ENCODE peak calls at places on chromosomes 12 and 14, in ten cellular contexts. R, X, H, O, F, G, B, J, L and I are unnamed samples.

GRCh38 chr12:62581288-62582064 is 114.8 kb downstream of the MON2 start:
- DNase-seq in L (peak), J (no peak), B (no peak), G (no peak), X (no peak), F (peak), H (peak), O (peak), R (peak), I (peak)

GRCh38 chr14:105528859-105529505 is 2.6 kb downstream of the TMEM121 start:
- DNase-seq in J (no peak), R (no peak), G (no peak), F (no peak), H (no peak), L (peak), X (no peak), O (no peak), B (no peak), I (no peak)

GRCh38 chr14:65791551-65791981 is 379.0 kb downstream of the FUT8 start:
- DNase-seq in B (no peak), O (no peak), G (peak), H (no peak), X (no peak), L (peak), F (no peak), R (no peak), J (no peak), I (peak)

GRCh38 chr14:80212025-80212402 is 710 bp upstream of the DIO2 start:
- DNase-seq in L (peak), G (no peak), J (no peak), X (peak), B (no peak), R (peak), H (no peak), F (no peak), O (no peak), I (peak)

GRCh38 chr14:52792097-52792415 is 649 bp upstream of the GNPNAT1 start:
- DNase-seq in L (no peak), O (no peak), F (no peak), X (no peak), J (no peak), B (no peak), R (no peak), H (no peak), G (no peak), I (no peak)

GRCh38 chr12:52975820-52976573 is 27.1 kb downstream of the KRT18 start:
- DNase-seq in B (peak), X (no peak), L (no peak), R (peak), F (no peak), O (no peak), H (no peak), J (no peak), G (no peak), I (peak)

GRCh38 chr12:51895378-51896135 is 7.7 kb downstream of the ANKRD33 start:
- DNase-seq in R (no peak), L (no peak), O (peak), X (no peak), F (no peak), G (no peak), H (no peak), B (no peak), J (no peak), I (no peak)

GRCh38 chr14:63650336-63650952 is 8.8 kb upstream of the WDR89 start:
- DNase-seq in B (no peak), X (no peak), F (no peak), J (no peak), L (no peak), G (peak), R (peak), H (no peak), O (no peak), I (no peak)

GRCh38 chr12:109563291-109564284 is 9.7 kb downstream of the MMAB start:
- DNase-seq in X (no peak), R (no peak), H (no peak), F (peak), G (no peak), B (no peak), J (no peak), L (no peak), O (peak), I (peak)

GRCh38 chr12:19437996-19438395 is 1.3 kb upstream of the AEBP2 start:
- DNase-seq in H (no peak), G (no peak), X (no peak), R (no peak), O (no peak), B (no peak), L (no peak), F (no peak), J (no peak), I (no peak)

GRCh38 chr14:97946291-97946690 is 1149.1 kb downstream of the VRK1 start:
- DNase-seq in L (no peak), B (no peak), J (no peak), X (no peak), O (no peak), F (no peak), G (no peak), R (no peak), H (no peak), I (no peak)

GRCh38 chr14:40074169-40074568 is 641.9 kb upstream of the FBXO33 start:
- DNase-seq in X (no peak), R (no peak), G (no peak), B (no peak), F (no peak), H (no peak), J (no peak), L (no peak), O (peak), I (no peak)

GRCh38 chr14:99378782-99379214 is 101.9 kb downstream of the SETD3 start:
- DNase-seq in J (no peak), F (no peak), H (no peak), X (no peak), G (no peak), O (no peak), L (no peak), B (no peak), R (peak), I (peak)

GRCh38 chr14:100574642-100575031 is 12.6 kb downstream of the BEGAIN start:
- DNase-seq in F (no peak), H (no peak), L (no peak), R (no peak), B (no peak), G (no peak), X (no peak), O (no peak), J (no peak), I (no peak)

GRCh38 chr14:94584591-94585280 is 3.5 kb downstream of the SERPINA5 start:
- DNase-seq in R (no peak), H (no peak), G (no peak), J (no peak), L (no peak), X (no peak), O (no peak), F (no peak), B (no peak), I (peak)

GRCh38 chr12:9378430-9378835 is 170.2 kb upstream of the PZP start:
- DNase-seq in B (no peak), H (no peak), L (no peak), X (no peak), F (no peak), G (no peak), O (no peak), R (peak), J (no peak), I (no peak)

GRCh38 chr12:59020541-59020940 is 100.2 kb upstream of the LRIG3 start:
- DNase-seq in O (no peak), F (no peak), G (no peak), L (no peak), J (no peak), H (no peak), B (no peak), X (no peak), R (no peak), I (no peak)

GRCh38 chr12:63353559-63353958 is 202.6 kb upstream of the AVPR1A start:
- DNase-seq in F (no peak), X (no peak), B (no peak), H (no peak), G (no peak), R (no peak), O (no peak), J (no peak), L (no peak), I (no peak)

GRCh38 chr12:52210186-52210924 is 18.5 kb upstream of the KRT80 start:
- DNase-seq in J (peak), L (no peak), X (no peak), R (peak), B (no peak), G (no peak), H (no peak), O (peak), F (no peak), I (peak)

GRCh38 chr12:49538740-49539403 is at the start of gene KCNH3:
- DNase-seq in G (peak), R (peak), F (peak), B (peak), H (peak), X (no peak), J (peak), L (peak), O (peak), I (peak)

GRCh38 chr14:100832311-100832960 is 6.5 kb downstream of the MEG3 start:
- DNase-seq in O (peak), H (no peak), X (no peak), L (no peak), F (no peak), G (no peak), J (no peak), B (no peak), R (no peak), I (no peak)

GRCh38 chr12:118880745-118881144 is 100.6 kb upstream of the SRRM4 start:
- DNase-seq in H (no peak), R (no peak), F (no peak), G (no peak), B (no peak), J (no peak), X (no peak), O (no peak), L (no peak), I (no peak)

GRCh38 chr12:32399373-32400113 is at the start of gene FGD4:
- DNase-seq in G (peak), X (no peak), B (peak), R (peak), L (peak), H (no peak), O (peak), F (peak), J (peak), I (peak)

GRCh38 chr12:118044075-118044474 is 16.9 kb downstream of the WSB2 start:
- DNase-seq in L (no peak), B (no peak), F (no peak), R (no peak), O (no peak), H (no peak), J (no peak), X (no peak), G (no peak), I (no peak)

DNA sequence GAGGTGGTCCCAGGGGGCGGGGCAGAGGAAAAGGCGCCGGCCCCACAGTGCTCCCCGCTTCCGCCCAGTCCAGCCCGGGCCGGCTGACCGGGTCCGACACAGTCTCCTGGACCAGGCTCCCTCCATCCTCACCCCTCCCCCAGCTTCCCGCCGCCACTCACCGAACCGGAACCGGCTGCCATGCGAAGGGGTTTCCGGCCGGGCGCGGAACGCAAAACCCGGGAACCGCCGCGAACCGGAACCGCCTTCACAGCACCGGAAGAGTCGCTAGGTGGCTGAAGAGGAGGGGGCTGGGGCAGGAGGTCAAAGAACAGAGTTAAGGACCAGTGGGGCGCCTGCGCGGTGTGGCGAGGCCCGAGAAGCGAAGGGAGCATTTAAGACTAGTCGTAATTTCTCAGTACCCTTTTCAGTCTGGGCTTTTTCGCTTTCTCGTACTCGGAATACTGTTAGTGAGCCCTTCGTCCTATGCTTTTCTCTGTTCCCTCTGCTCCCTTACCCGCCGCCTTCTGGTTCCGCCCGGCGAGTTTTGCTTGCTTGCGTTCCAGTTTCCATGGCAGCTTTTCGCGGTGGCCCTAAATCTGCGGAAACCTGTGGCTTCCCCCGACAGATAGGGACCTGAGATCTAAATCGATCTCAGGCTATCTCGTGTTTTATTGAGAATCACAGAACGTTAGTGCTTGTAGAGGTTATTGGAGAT is at the start of gene SENP1:
- DNase-seq in J (peak), L (peak), G (peak), B (peak), F (peak), H (peak), O (peak), R (peak), X (peak), I (peak)
- TF ChIP-seq CTCF in J (no peak), L (no peak), G (peak), B (no peak), F (peak), H (peak), O (peak), R (peak), X (peak), I (peak)

DNA sequence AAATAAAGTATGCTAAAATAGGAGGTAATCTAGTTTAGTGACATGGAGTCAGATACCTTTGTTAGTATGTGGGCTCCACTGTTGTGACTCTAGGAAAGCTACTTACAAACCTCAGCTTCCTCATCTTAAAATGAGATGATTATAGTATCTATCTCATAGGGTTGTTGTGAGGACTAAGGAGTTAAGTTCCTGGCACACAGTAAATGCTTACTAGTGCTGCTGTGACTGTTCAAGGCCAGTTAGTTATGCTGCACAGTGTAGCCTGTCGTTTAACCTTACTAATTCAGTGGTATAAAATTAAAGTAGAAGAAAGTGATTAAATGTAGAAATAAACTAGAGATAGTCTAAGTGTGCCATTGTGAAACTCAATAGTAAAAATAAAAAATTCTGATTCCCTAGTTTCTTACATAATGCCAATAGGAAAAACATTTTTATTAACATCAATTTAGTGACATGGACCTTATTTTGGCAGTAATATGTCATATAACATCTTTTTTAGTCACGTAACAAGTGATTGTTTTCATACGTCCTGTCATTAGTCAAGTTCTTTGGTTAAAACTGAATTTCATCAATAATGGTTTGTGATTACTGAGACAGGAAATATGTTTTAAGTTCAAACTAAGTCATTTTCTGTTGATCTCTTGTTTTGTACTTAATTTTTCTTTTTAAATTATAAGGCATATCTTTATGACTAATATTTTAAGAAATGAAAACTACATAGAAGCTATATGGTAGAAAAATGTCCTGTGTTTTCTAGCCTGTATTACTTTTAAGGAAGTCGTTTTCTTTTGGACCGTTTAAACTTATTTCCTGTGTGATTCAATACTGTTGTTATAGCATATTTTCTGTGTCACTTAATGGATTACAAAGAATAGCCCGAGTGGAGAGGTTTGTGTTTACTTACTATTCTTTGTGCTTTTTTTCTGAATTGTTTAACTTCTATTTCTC is 74.0 kb downstream of the PCNX1 start:
- DNase-seq in R (no peak), O (no peak), X (no peak), J (no peak), B (no peak), G (no peak), H (no peak), L (no peak), F (no peak), I (peak)
- TF ChIP-seq CTCF in R (no peak), O (no peak), X (no peak), J (no peak), B (no peak), G (no peak), H (no peak), L (no peak), F (no peak), I (no peak)

GRCh38 chr12:2240984-2241383 is 188.2 kb downstream of the CACNA1C start:
- DNase-seq in O (no peak), R (no peak), H (no peak), G (no peak), L (no peak), F (no peak), B (no peak), X (no peak), J (no peak), I (no peak)

GRCh38 chr12:2242816-2243215 is 190.0 kb downstream of the CACNA1C start:
- DNase-seq in L (no peak), X (no peak), H (no peak), J (no peak), B (no peak), R (no peak), F (no peak), O (no peak), G (no peak), I (no peak)

GRCh38 chr12:2242206-2242605 is 189.4 kb downstream of the CACNA1C start:
- DNase-seq in X (no peak), B (no peak), H (no peak), L (no peak), R (no peak), G (no peak), O (no peak), F (no peak), J (no peak), I (no peak)

GRCh38 chr12:2244013-2244861 is 191.4 kb downstream of the CACNA1C start:
- DNase-seq in G (no peak), B (no peak), H (no peak), X (peak), O (no peak), F (no peak), L (no peak), R (peak), J (no peak), I (peak)

GRCh38 chr12:2243275-2243674 is 190.5 kb downstream of the CACNA1C start:
- DNase-seq in J (no peak), X (no peak), B (no peak), O (no peak), G (no peak), L (no peak), H (no peak), R (no peak), F (no peak), I (no peak)
- TF ChIP-seq CTCF in J (no peak), X (no peak), B (no peak), O (no peak), G (no peak), L (no peak), H (no peak), R (no peak), F (no peak), I (no peak)

GRCh38 chr14:92325835-92326234 is 2.9 kb downstream of the SLC24A4 start:
- DNase-seq in F (no peak), J (no peak), R (no peak), O (no peak), B (no peak), L (peak), G (no peak), X (no peak), H (no peak), I (no peak)
- TF ChIP-seq CTCF in F (no peak), J (no peak), R (no peak), O (no peak), B (no peak), L (no peak), G (no peak), X (peak), H (no peak), I (no peak)

GRCh38 chr14:22556021-22556989 is 32.7 kb downstream of the DAD1 start:
- DNase-seq in G (peak), J (peak), B (peak), R (peak), L (peak), H (peak), F (no peak), O (peak), X (no peak), I (peak)
- TF ChIP-seq CTCF in G (no peak), J (no peak), B (no peak), R (no peak), L (no peak), H (no peak), F (no peak), O (no peak), X (no peak), I (no peak)

DNA sequence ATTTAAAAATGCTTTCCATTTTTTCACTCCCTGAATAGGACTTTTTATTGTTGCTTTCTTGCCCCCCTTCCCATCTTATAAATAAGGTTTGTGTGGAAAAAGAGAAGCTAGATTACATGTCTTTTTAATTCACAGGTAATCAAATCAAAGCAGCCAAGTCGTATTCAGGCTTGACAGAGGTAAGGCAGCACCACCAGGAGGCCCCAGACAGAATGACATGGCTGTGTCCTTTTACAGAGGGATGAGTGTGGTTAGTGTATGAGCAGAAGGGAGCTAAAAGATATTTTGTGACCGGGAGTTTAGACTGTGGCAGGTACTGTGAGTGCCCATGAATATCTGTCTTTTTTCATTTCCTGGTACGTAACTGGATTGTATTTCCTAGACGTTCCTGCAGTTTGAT is 596.1 kb downstream of the ETNK1 start:
- DNase-seq in X (no peak), H (no peak), G (no peak), R (no peak), L (no peak), O (no peak), J (no peak), B (no peak), F (no peak), I (peak)
- TF ChIP-seq CTCF in X (no peak), H (no peak), G (no peak), R (peak), L (no peak), O (no peak), J (no peak), B (no peak), F (peak), I (peak)

GRCh38 chr12:95481072-95481471 is 7.1 kb downstream of the METAP2 start:
- DNase-seq in L (no peak), O (no peak), F (no peak), X (no peak), J (no peak), B (no peak), R (no peak), H (no peak), G (no peak), I (no peak)
- TF ChIP-seq CTCF in L (no peak), O (no peak), F (no peak), X (no peak), J (no peak), B (no peak), R (no peak), H (no peak), G (no peak), I (peak)

GRCh38 chr12:27807063-27807703 is 27.1 kb upstream of the MANSC4 start:
- DNase-seq in R (no peak), O (no peak), H (no peak), F (no peak), B (no peak), G (no peak), J (no peak), L (no peak), X (no peak), I (no peak)
- TF ChIP-seq CTCF in R (no peak), O (no peak), H (no peak), F (no peak), B (no peak), G (no peak), J (no peak), L (no peak), X (no peak), I (no peak)

GRCh38 chr12:11669348-11669747 is 19.9 kb downstream of the ETV6 start:
- DNase-seq in H (no peak), O (no peak), J (no peak), X (no peak), B (no peak), L (no peak), F (no peak), G (no peak), R (no peak), I (no peak)
- TF ChIP-seq CTCF in H (no peak), O (no peak), J (no peak), X (no peak), B (no peak), L (no peak), F (no peak), G (no peak), R (no peak), I (no peak)

DNA sequence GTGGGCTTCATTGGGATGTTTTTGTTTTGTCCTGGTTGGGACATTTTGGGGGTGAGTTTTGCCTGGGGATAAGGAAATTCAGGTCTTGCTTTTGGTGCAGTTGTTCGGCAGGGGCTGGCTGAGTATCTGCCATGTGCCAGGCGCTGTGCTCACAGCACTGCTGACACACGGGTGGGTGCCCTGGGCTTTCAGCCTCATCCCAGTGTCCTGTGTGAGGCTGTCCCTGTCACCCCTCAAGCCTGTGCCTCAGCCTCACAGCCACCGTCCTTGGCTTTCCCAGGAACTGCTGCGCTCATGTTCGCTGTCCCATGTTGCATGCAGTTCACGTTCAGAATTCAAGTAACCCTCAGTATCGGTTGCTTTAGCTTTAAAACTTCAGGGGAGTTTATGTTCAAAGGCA is 24.9 kb downstream of the XRCC3 start:
- DNase-seq in H (no peak), G (no peak), O (no peak), J (no peak), B (no peak), R (no peak), F (no peak), X (no peak), L (no peak), I (no peak)
- TF ChIP-seq CTCF in H (no peak), G (no peak), O (no peak), J (no peak), B (no peak), R (no peak), F (no peak), X (no peak), L (no peak), I (no peak)